ENCODE peak calls at places on chromosome 16, in six cellular contexts. One of them, this sample, is unnamed.
A peak's percentile ranks its signal among the peaks of the same experiment; 100 is the strongest.

GRCh38 chr16:87956169-87956770 is 5.0 kb downstream of the BANP start:
- DNase-seq in A549: no peak
- DNase-seq in body of pancreas: no peak
- DNase-seq in sigmoid colon: no peak
- DNase-seq in tibial nerve: no peak
- DNase-seq in adrenal gland: peak; percentile 38
- DNase-seq in this sample: peak; percentile 75

GRCh38 chr16:55569025-55569424 is 2.5 kb downstream of the CAPNS2 start:
- DNase-seq in sigmoid colon: peak; percentile 30
- DNase-seq in body of pancreas: no peak
- DNase-seq in tibial nerve: no peak
- DNase-seq in A549: no peak
- DNase-seq in adrenal gland: no peak
- DNase-seq in this sample: no peak

GRCh38 chr16:77977336-77977735 is 45.0 kb upstream of the CLEC3A start:
- DNase-seq in body of pancreas: no peak
- DNase-seq in tibial nerve: no peak
- DNase-seq in A549: no peak
- DNase-seq in adrenal gland: no peak
- DNase-seq in sigmoid colon: no peak
- DNase-seq in this sample: no peak

GRCh38 chr16:28167730-28168129 is 44.0 kb downstream of the XPO6 start:
- DNase-seq in adrenal gland: no peak
- DNase-seq in body of pancreas: no peak
- DNase-seq in A549: no peak
- DNase-seq in tibial nerve: no peak
- DNase-seq in sigmoid colon: no peak
- DNase-seq in this sample: no peak

GRCh38 chr16:559411-560207 is 585 bp upstream of the PRR35 start:
- DNase-seq in adrenal gland: no peak
- DNase-seq in tibial nerve: no peak
- DNase-seq in sigmoid colon: no peak
- DNase-seq in body of pancreas: no peak
- DNase-seq in A549: no peak
- DNase-seq in this sample: no peak

GRCh38 chr16:83552193-83552592 is 255.6 kb upstream of the HSBP1 start:
- DNase-seq in A549: no peak
- DNase-seq in adrenal gland: no peak
- DNase-seq in sigmoid colon: no peak
- DNase-seq in tibial nerve: no peak
- DNase-seq in body of pancreas: no peak
- DNase-seq in this sample: no peak

GRCh38 chr16:85202631-85203461 is 90.6 kb upstream of the CIBAR2 start:
- DNase-seq in sigmoid colon: peak; percentile 98
- DNase-seq in tibial nerve: no peak
- DNase-seq in A549: no peak
- DNase-seq in adrenal gland: peak; percentile 97
- DNase-seq in body of pancreas: peak; percentile 96
- DNase-seq in this sample: no peak

GRCh38 chr16:68776821-68777485 is 39.9 kb downstream of the CDH1 start:
- DNase-seq in tibial nerve: no peak
- DNase-seq in sigmoid colon: no peak
- DNase-seq in body of pancreas: peak; percentile 61
- DNase-seq in A549: no peak
- DNase-seq in adrenal gland: no peak
- DNase-seq in this sample: no peak

GRCh38 chr16:15777533-15778203 is 79.2 kb downstream of the MYH11 start:
- DNase-seq in tibial nerve: no peak
- DNase-seq in sigmoid colon: peak; percentile 64
- DNase-seq in body of pancreas: peak; percentile 28
- DNase-seq in adrenal gland: no peak
- DNase-seq in A549: peak; percentile 74
- DNase-seq in this sample: peak; percentile 44

GRCh38 chr16:53492499-53492898 is 10.5 kb downstream of the AKTIP start:
- DNase-seq in adrenal gland: no peak
- DNase-seq in body of pancreas: no peak
- DNase-seq in tibial nerve: no peak
- DNase-seq in A549: no peak
- DNase-seq in sigmoid colon: no peak
- DNase-seq in this sample: no peak

GRCh38 chr16:48217708-48218107 is 26.4 kb upstream of the LONP2 start:
- DNase-seq in adrenal gland: no peak
- DNase-seq in sigmoid colon: no peak
- DNase-seq in body of pancreas: no peak
- DNase-seq in A549: no peak
- DNase-seq in tibial nerve: no peak
- DNase-seq in this sample: no peak

GRCh38 chr16:89495121-89495520 is 4.8 kb upstream of the ANKRD11 start:
- DNase-seq in adrenal gland: no peak
- DNase-seq in A549: no peak
- DNase-seq in tibial nerve: no peak
- DNase-seq in body of pancreas: no peak
- DNase-seq in sigmoid colon: no peak
- DNase-seq in this sample: no peak

GRCh38 chr16:65012357-65012756 is 109.5 kb downstream of the CDH11 start:
- DNase-seq in A549: no peak
- DNase-seq in adrenal gland: no peak
- DNase-seq in sigmoid colon: no peak
- DNase-seq in body of pancreas: no peak
- DNase-seq in tibial nerve: no peak
- DNase-seq in this sample: no peak

GRCh38 chr16:52436646-52437645 is 110.0 kb downstream of the TOX3 start:
- DNase-seq in A549: no peak
- DNase-seq in adrenal gland: no peak
- DNase-seq in body of pancreas: no peak
- DNase-seq in tibial nerve: no peak
- DNase-seq in sigmoid colon: no peak
- DNase-seq in this sample: no peak

GRCh38 chr16:9159839-9160550 is 68.6 kb downstream of the HAPSTR1 start:
- DNase-seq in adrenal gland: peak; percentile 57
- DNase-seq in sigmoid colon: no peak
- DNase-seq in body of pancreas: peak; percentile 72
- DNase-seq in A549: peak; percentile 62
- DNase-seq in tibial nerve: no peak
- DNase-seq in this sample: no peak

GRCh38 chr16:84183911-84184310 is 2.9 kb downstream of the TAF1C start:
- DNase-seq in A549: peak; percentile 69
- DNase-seq in body of pancreas: no peak
- DNase-seq in tibial nerve: no peak
- DNase-seq in sigmoid colon: no peak
- DNase-seq in adrenal gland: no peak
- DNase-seq in this sample: no peak

GRCh38 chr16:70495425-70496182 is 27.8 kb downstream of the COG4 start:
- DNase-seq in tibial nerve: no peak
- DNase-seq in body of pancreas: no peak
- DNase-seq in A549: no peak
- DNase-seq in adrenal gland: no peak
- DNase-seq in sigmoid colon: no peak
- DNase-seq in this sample: no peak

GRCh38 chr16:52545157-52545543 is 1.8 kb downstream of the TOX3 start:
- DNase-seq in A549: no peak
- DNase-seq in body of pancreas: no peak
- DNase-seq in sigmoid colon: no peak
- DNase-seq in tibial nerve: no peak
- DNase-seq in adrenal gland: no peak
- DNase-seq in this sample: no peak

GRCh38 chr16:78230832-78231231 is 131.4 kb downstream of the WWOX start:
- DNase-seq in A549: no peak
- DNase-seq in adrenal gland: no peak
- DNase-seq in body of pancreas: no peak
- DNase-seq in tibial nerve: no peak
- DNase-seq in sigmoid colon: no peak
- DNase-seq in this sample: no peak

DNA sequence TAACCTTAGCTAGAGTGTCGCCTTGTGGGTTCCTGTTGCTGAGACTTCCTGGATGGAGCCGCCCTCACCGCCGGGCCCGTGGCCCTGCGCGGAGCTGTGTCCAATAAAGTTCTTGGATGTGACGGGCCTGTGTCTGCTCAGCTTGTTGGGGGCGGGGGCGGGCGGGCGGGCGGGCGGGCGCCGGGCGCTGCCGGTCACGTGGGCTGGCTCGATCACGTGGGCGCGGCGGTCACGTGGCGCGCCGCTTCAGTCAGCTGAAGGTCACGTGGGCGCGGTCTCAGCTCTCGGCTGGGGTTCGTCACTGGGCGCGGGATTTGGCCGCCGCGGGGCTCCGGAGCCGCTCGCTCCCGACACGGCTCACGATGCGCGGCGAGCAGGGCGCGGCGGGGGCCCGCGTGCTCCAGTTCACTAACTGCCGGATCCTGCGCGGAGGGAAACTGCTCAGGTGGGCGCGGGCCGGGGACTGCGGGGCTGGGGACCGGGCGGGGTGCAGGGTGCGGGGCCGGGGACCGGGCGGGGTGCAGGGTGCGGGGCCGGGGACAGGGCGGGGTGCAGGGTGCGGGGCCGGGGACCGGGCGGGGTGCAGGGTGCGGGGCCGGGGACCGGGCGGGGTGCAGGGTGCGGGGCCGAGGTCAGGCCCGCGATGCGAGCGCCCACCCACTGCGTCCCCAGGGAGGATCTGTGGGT is at the start of gene AMDHD2:
- DNase-seq in adrenal gland: peak; percentile 97
- DNase-seq in body of pancreas: peak; percentile 93
- DNase-seq in tibial nerve: peak; percentile 85
- DNase-seq in A549: peak; percentile 93
- DNase-seq in sigmoid colon: peak; percentile 95
- DNase-seq in this sample: peak; percentile 97
- TF ChIP-seq POLR2A in adrenal gland: peak; percentile 85
- TF ChIP-seq POLR2A in body of pancreas: peak; percentile 34
- TF ChIP-seq POLR2A in tibial nerve: peak; percentile 21
- TF ChIP-seq POLR2A in A549: no peak
- TF ChIP-seq POLR2A in sigmoid colon: no peak
- TF ChIP-seq POLR2A in this sample: no peak

GRCh38 chr16:3045758-3046505 is 429 bp upstream of the MMP25 start:
- DNase-seq in tibial nerve: no peak
- DNase-seq in adrenal gland: no peak
- DNase-seq in A549: no peak
- DNase-seq in body of pancreas: no peak
- DNase-seq in sigmoid colon: no peak
- DNase-seq in this sample: no peak
- TF ChIP-seq POLR2A in tibial nerve: no peak
- TF ChIP-seq POLR2A in adrenal gland: no peak
- TF ChIP-seq POLR2A in A549: peak; percentile 5
- TF ChIP-seq POLR2A in body of pancreas: no peak
- TF ChIP-seq POLR2A in sigmoid colon: no peak
- TF ChIP-seq POLR2A in this sample: no peak

DNA sequence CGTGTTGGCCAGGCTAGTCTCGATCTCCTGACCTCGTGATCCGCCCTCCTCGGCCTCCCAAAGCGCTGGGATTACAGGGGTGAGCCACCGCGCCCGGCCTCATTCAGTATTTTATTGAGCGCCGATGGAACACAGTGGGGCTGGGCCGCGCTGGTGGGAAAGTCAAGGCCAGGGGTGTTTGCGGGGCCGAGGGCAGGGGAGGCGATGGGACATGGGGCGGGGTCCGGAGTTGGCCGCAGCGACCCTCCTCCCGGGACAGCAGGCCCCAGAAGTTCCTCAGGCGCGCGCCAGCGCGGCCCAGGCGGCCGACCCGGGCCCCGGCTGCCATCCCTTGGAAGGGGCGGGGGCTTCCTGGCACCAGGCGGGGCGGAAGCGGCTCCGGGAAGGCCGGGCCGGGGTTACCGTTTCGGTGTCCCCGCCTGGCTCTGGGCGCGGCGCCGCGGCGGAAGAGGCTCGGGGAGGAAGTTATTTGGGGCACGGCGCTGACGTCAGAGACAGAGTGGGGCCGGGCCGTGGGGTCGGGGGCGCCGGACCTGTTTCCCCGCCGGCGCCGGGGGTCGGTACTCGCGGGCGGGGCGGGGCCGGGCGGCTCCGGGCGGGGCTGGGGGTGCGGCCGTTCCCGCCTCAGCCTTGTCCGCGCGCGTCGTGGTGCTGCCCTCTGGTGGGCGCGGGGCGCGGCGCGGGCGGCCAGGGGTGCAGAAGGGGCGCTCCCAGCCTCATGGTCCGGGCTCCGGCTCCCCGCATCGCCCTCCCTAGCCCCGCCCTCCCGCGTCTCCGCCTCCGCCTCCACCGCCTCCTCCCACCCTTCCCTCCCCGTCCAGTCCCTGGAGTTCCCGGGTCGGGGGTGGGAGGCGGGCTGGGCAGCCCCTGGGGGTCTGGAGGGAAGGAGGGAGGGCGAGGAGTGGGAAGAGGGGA is 952 bp upstream of the PRSS27 start:
- DNase-seq in A549: peak; percentile 82
- DNase-seq in sigmoid colon: peak; percentile 92
- DNase-seq in tibial nerve: peak; percentile 51
- DNase-seq in adrenal gland: peak; percentile 82
- DNase-seq in body of pancreas: peak; percentile 84
- DNase-seq in this sample: peak; percentile 89
- TF ChIP-seq POLR2A in A549: peak; percentile 39
- TF ChIP-seq POLR2A in sigmoid colon: no peak
- TF ChIP-seq POLR2A in tibial nerve: no peak
- TF ChIP-seq POLR2A in adrenal gland: no peak
- TF ChIP-seq POLR2A in body of pancreas: peak; percentile 45
- TF ChIP-seq POLR2A in this sample: no peak

GRCh38 chr16:10919003-10919351 is 23.3 kb downstream of the DEXI start:
- DNase-seq in tibial nerve: no peak
- DNase-seq in adrenal gland: no peak
- DNase-seq in sigmoid colon: no peak
- DNase-seq in A549: no peak
- DNase-seq in body of pancreas: no peak
- DNase-seq in this sample: no peak

GRCh38 chr16:10916534-10916933 is 25.7 kb downstream of the DEXI start:
- DNase-seq in body of pancreas: no peak
- DNase-seq in tibial nerve: no peak
- DNase-seq in A549: no peak
- DNase-seq in sigmoid colon: no peak
- DNase-seq in adrenal gland: no peak
- DNase-seq in this sample: no peak

GRCh38 chr16:10920726-10921427 is 21.4 kb downstream of the DEXI start:
- DNase-seq in sigmoid colon: no peak
- DNase-seq in adrenal gland: peak; percentile 57
- DNase-seq in A549: no peak
- DNase-seq in tibial nerve: no peak
- DNase-seq in body of pancreas: no peak
- DNase-seq in this sample: no peak

GRCh38 chr16:10921536-10922327 is 20.5 kb downstream of the DEXI start:
- DNase-seq in A549: no peak
- DNase-seq in adrenal gland: no peak
- DNase-seq in tibial nerve: no peak
- DNase-seq in body of pancreas: no peak
- DNase-seq in sigmoid colon: no peak
- DNase-seq in this sample: no peak

DNA sequence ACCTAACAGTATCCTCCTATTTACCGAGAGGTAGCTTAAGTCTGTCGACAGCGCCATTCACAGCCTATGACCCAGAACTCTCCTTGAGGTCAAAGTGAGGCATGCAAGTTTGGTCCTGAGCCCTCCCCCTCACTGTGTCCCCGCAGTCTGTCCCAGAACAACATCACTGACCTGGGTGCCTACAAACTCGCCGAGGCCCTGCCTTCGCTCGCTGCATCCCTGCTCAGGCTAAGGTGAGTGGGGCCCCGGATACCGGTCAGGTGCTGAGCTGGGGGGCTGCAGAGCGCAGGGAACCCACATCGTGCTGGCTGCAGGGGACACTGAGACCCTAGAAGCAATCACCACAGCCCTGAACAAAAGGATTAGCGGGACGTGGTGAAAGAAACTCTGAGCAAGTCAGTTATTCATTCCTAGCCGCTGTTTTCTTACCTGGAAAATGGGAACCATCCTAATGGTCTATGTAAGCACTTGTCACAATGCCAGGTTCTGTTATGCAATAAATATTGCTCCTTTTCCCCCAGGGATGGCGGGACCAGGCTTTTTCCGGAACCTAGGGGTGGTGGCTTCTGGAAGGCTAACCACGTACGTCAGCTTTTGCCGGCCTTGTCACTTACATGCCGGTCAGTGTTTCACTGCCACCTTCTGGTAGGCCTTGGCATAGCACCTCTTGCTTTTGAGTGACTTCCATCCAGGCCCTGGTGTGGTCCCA is 23.8 kb downstream of the DEXI start:
- DNase-seq in A549: peak; percentile 82
- DNase-seq in body of pancreas: peak; percentile 97
- DNase-seq in tibial nerve: peak; percentile 98
- DNase-seq in adrenal gland: peak; percentile 98
- DNase-seq in sigmoid colon: peak; percentile 97
- DNase-seq in this sample: peak; percentile 87
- TF ChIP-seq POLR2A in A549: no peak
- TF ChIP-seq POLR2A in body of pancreas: peak; percentile 23
- TF ChIP-seq POLR2A in tibial nerve: no peak
- TF ChIP-seq POLR2A in adrenal gland: no peak
- TF ChIP-seq POLR2A in sigmoid colon: no peak
- TF ChIP-seq POLR2A in this sample: no peak